ENCODE peak calls at places on chromosomes 4 and X, in eight cellular contexts. R is GM12864, D is HepG2, N is tibial artery, E is uterus, V is esophagus squamous epithelium, O is psoas muscle, J is fibroblast of lung. P is an unnamed sample.

GRCh38 chr4:117560329-117560728 is 474.0 kb upstream of the NDST3 start:
- DNase-seq in N (no peak), V (no peak), E (no peak), J (peak), R (no peak), D (no peak), O (no peak), P (peak)

GRCh38 chr4:189206953-189207352 is 733.7 kb upstream of the FRG1 start:
- DNase-seq in O (no peak), V (no peak), E (no peak), J (no peak), R (no peak), D (no peak), N (no peak), P (no peak)

GRCh38 chr4:39305902-39306677 is 60.1 kb downstream of the RFC1 start:
- DNase-seq in V (no peak), E (no peak), O (no peak), R (no peak), D (no peak), N (no peak), J (peak), P (no peak)

GRCh38 chrX:153878969-153879653 is 6.9 kb downstream of the L1CAM start:
- DNase-seq in V (no peak), N (no peak), R (no peak), E (no peak), J (no peak), O (no peak), D (no peak), P (no peak)

GRCh38 chrX:26651755-26652154 is 435.8 kb downstream of the MAGEB5 start:
- DNase-seq in D (no peak), E (no peak), N (no peak), V (no peak), O (no peak), J (no peak), R (no peak), P (no peak)

GRCh38 chrX:17521871-17522693 is 147.1 kb downstream of the NHS start:
- DNase-seq in E (peak), O (no peak), R (no peak), D (no peak), V (no peak), N (no peak), J (peak), P (peak)

GRCh38 chr4:129926936-129927335 is 831.0 kb downstream of the C4orf33 start:
- DNase-seq in R (no peak), N (no peak), O (no peak), J (no peak), E (no peak), V (no peak), D (no peak), P (no peak)

GRCh38 chr4:54032558-54033135 is 31.8 kb downstream of the CHIC2 start:
- DNase-seq in R (no peak), O (no peak), D (no peak), J (no peak), E (no peak), N (no peak), V (no peak), P (peak)

GRCh38 chr4:17232575-17233253 is 279.2 kb downstream of the QDPR start:
- DNase-seq in E (peak), J (peak), N (peak), R (no peak), V (no peak), D (no peak), O (no peak), P (peak)

GRCh38 chrX:14014526-14014925 is 15.2 kb downstream of the GEMIN8 start:
- DNase-seq in J (no peak), N (no peak), E (no peak), O (no peak), D (no peak), V (no peak), R (no peak), P (no peak)

GRCh38 chrX:102546818-102547493 is 30.4 kb upstream of the TMSB15A start:
- DNase-seq in N (no peak), V (no peak), E (no peak), R (no peak), O (no peak), D (no peak), J (no peak), P (no peak)

GRCh38 chr4:92809381-92809780 is 505.6 kb downstream of the GRID2 start:
- DNase-seq in D (no peak), J (no peak), E (no peak), R (no peak), O (no peak), V (no peak), N (no peak), P (no peak)

GRCh38 chr4:13523591-13524503 is 20.5 kb downstream of the NKX3-2 start:
- DNase-seq in O (no peak), N (no peak), E (no peak), J (no peak), D (no peak), R (no peak), V (no peak), P (no peak)

GRCh38 chr4:95080969-95081368 is 323.2 kb downstream of the BMPR1B start:
- DNase-seq in O (no peak), J (no peak), N (no peak), D (no peak), R (no peak), E (no peak), V (no peak), P (no peak)

GRCh38 chr4:44487341-44487740 is 38.7 kb upstream of the KCTD8 start:
- DNase-seq in D (no peak), O (no peak), N (no peak), V (no peak), J (no peak), E (no peak), R (no peak), P (no peak)

GRCh38 chrX:47651043-47651905 is 911 bp upstream of the ELK1 start:
- DNase-seq in N (no peak), E (no peak), D (no peak), R (no peak), O (no peak), V (no peak), J (no peak), P (no peak)

GRCh38 chrX:51440365-51440764 is 56.0 kb downstream of the NUDT11 start:
- DNase-seq in E (no peak), D (no peak), N (no peak), V (no peak), R (no peak), O (no peak), J (no peak), P (no peak)

GRCh38 chr4:29553842-29554241 is 1166.3 kb upstream of the PCDH7 start:
- DNase-seq in N (no peak), R (no peak), O (no peak), E (no peak), D (no peak), J (peak), V (no peak), P (peak)

GRCh38 chr4:157220026-157220881 is at the start of gene GRIA2:
- DNase-seq in V (no peak), R (no peak), O (peak), D (peak), J (peak), E (peak), N (no peak), P (peak)

GRCh38 chr4:155900402-155900801 is 3.1 kb upstream of the TDO2 start:
- DNase-seq in V (no peak), N (no peak), D (no peak), J (peak), R (no peak), E (no peak), O (no peak), P (peak)

GRCh38 chr4:93776386-93777080 is 52.0 kb upstream of the ATOH1 start:
- DNase-seq in V (no peak), N (no peak), D (no peak), R (no peak), O (no peak), J (peak), E (no peak), P (peak)

GRCh38 chrX:148135738-148136137 is 154.6 kb downstream of the FMR1NB start:
- DNase-seq in O (no peak), N (no peak), D (no peak), J (peak), R (no peak), E (no peak), V (no peak), P (peak)

GRCh38 chr4:10020871-10021676 is at the start of gene SLC2A9:
- DNase-seq in D (peak), E (no peak), N (peak), R (no peak), J (no peak), V (no peak), O (no peak), P (no peak)

GRCh38 chr4:101983835-101984234 is 193.3 kb downstream of the BANK1 start:
- DNase-seq in R (no peak), D (no peak), V (no peak), J (no peak), N (no peak), O (no peak), E (no peak), P (no peak)

GRCh38 chrX:154655786-154656185 is 2.4 kb upstream of the CTAG2 start:
- DNase-seq in R (no peak), O (no peak), J (no peak), D (no peak), E (no peak), N (no peak), V (no peak), P (no peak)

GRCh38 chrX:153875391-153876111 is 10.4 kb downstream of the L1CAM start:
- DNase-seq in E (peak), R (no peak), N (no peak), V (no peak), J (peak), D (no peak), O (peak), P (peak)

GRCh38 chr4:171759274-171759673 is 53.9 kb upstream of the GALNTL6 start:
- DNase-seq in O (no peak), V (no peak), E (no peak), D (peak), R (no peak), N (no peak), J (no peak), P (no peak)

GRCh38 chr4:5839332-5839731 is 53.6 kb downstream of the CRMP1 start:
- DNase-seq in E (no peak), D (no peak), N (no peak), V (no peak), R (no peak), J (no peak), O (no peak), P (no peak)

DNA sequence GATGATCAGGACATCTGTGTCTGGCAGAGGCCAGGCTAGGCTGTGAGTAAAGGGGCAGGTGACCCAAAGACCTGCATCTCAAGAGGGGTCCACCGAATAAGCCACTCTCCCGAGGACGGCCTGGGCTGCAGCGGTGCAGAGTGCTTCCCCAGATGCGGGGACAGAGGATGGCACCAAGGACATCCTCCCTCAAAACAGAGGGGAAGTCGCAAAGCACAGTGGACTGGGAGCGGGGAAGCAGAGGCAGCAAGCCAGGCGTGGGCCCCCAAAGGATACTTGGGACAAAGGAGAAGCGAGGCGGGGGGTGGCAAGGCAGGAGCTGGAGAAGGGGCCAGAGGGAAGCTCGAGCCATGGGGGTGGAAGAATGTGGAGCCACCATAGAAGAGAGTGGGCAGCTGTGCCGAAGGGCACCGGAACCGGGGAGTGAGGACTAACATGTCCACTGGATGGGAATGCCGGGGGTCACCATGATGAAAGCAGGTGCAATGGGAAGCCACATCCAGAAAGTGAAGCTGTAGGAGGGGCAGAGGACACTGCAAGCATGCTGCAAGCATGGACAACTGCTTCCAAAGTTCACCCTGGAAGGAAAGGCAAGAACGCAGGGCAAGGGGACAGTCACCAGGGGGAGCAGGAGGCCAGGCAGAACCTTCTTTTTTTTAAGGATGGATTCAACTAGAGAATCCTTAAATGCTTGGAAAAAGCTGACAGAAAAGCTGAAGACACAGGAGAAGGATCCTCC is 169.6 kb downstream of the AFAP1 start:
- DNase-seq in D (peak), R (no peak), J (no peak), N (no peak), V (no peak), E (no peak), O (no peak), P (no peak)
- TF ChIP-seq CTCF in D (peak), R (peak), J (peak), N (peak), V (no peak), E (peak), O (peak), P (peak)

GRCh38 chr4:123553733-123554132 is 157.1 kb downstream of the SPRY1 start:
- DNase-seq in R (no peak), V (no peak), N (no peak), E (no peak), O (no peak), J (no peak), D (peak), P (no peak)

GRCh38 chr4:123556526-123556925 is 159.9 kb downstream of the SPRY1 start:
- DNase-seq in E (no peak), O (no peak), R (no peak), N (no peak), D (no peak), J (no peak), V (no peak), P (no peak)

GRCh38 chr4:123555500-123556273 is 159.1 kb downstream of the SPRY1 start:
- DNase-seq in N (peak), E (peak), J (peak), D (peak), R (no peak), O (peak), V (peak), P (peak)

GRCh38 chr4:123554263-123554662 is 157.7 kb downstream of the SPRY1 start:
- DNase-seq in J (no peak), D (no peak), N (no peak), E (no peak), O (no peak), V (no peak), R (no peak), P (peak)

GRCh38 chr4:123554819-123555499 is 158.4 kb downstream of the SPRY1 start:
- DNase-seq in E (no peak), D (no peak), O (no peak), V (no peak), N (peak), J (no peak), R (no peak), P (no peak)
- H3K4me3 ChIP-seq in E (no peak), D (peak), O (peak), V (no peak), N (peak), J (no peak), R (no peak), P (no peak)

DNA sequence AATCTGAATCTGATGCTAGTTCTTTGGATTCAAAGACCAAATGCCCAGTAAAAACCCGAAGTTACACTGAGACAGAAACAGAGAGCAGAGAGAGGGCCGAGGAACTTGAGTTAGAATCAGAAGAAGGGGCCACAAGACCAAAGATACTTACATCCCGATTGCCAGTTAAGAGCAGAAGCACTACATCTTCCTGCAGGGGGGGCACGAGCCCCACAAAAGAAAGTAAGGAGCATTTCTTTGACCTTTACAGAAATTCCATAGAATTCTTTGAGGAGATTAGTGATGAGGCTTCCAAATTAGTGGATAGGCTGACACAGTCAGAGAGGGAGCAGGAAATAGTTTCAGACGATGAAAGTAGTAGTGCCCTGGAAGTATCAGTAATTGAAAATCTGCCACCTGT is 309.3 kb downstream of the ANK2 start:
- DNase-seq in J (no peak), D (no peak), R (no peak), O (no peak), E (no peak), N (no peak), V (no peak), P (no peak)
- TF ChIP-seq CTCF in J (no peak), D (peak), R (peak), O (no peak), E (no peak), N (no peak), V (no peak), P (peak)

GRCh38 chr4:8164687-8165086 is 6.1 kb upstream of the ABLIM2 start:
- DNase-seq in O (no peak), J (no peak), E (no peak), D (no peak), R (no peak), N (no peak), V (no peak), P (no peak)
- H3K4me3 ChIP-seq in O (no peak), J (no peak), E (no peak), D (no peak), R (no peak), N (no peak), V (no peak), P (no peak)

DNA sequence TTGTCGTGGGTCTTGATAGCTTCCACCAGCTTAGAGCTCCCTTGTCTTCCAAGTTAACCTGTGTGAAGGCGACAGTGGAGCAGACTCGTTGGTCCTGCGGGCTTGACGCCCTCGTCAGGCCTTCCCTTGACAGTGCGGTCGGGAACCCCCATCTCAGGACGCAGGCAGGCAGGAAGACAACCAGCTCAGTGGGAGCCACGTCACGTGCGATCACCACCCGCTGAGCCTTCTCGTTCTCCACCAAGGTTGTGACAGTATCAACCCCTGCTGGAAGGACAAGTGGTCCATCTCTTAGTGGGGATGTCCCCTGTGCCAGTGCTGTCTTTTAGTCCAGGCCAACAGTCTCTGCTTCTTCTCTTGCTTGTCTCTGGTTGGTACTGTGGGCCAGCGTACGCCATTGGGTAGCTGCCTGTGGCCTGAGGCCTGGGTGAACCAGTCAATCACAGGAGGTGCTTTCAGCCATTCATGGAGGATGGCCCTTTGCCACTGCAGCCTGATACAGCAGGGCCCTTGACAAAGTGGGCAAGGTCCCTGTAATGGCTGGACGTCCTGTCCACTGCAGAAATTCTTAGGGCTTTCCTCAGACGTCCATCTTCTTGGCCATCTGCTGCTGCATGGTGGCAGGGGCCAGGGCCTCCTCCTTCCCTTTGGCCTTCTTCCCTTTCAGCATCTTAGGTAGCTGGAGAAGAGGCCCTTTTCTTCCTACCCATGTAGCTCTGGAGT is 31.4 kb downstream of the RGS12 start:
- DNase-seq in V (no peak), O (no peak), E (no peak), D (no peak), R (no peak), J (no peak), N (no peak), P (no peak)
- TF ChIP-seq CTCF in V (no peak), O (no peak), E (no peak), D (no peak), R (no peak), J (no peak), N (no peak), P (no peak)

DNA sequence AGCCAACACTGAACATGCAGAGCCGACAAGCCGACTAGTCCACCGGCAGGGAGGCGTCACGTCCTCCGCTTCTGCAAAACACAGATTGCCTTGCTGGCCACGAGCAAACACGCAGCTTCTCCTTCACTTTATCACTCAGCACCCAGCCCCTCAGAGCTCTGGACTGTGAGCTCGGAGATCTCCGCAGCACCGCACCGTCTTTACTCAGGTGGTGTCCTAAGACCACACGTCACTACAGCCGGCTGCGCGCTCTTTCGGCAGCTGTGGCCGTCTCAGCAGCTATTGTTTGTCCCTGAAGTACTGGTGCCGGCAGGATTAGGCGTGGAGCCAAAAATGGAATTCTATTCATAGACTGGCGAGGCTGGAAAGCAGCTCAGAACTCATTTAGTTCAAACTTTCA is 72.0 kb downstream of the FAT1 start:
- DNase-seq in N (peak), O (peak), J (peak), E (no peak), D (no peak), V (no peak), R (no peak), P (peak)
- H3K4me3 ChIP-seq in N (peak), O (peak), J (no peak), E (no peak), D (no peak), V (no peak), R (no peak), P (peak)

DNA sequence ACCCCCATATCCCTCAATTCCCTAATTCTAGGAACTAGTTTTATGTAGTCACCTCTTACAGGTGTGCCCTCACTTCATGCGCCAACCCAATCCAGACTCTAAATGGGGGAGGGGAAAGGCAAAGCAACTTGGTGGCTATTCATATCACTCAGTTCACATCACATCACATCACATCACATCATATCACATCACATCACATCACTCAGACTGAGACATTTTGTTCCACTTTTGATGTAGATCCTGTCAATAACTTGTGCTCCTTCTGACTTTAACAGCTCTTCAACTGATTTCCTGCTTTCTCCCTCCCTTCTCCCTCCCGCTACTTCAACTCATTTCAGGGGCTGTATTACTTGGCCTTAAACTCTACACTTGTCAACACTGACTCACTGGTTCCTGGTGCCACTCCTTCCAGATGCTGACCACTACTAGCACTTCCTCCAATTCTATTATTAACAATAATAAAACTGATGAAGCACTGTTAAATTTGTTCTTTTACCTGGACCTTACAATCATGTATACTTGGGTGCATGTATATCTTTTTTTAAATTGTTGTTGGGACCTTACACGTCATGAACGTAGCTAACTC is 29.1 kb upstream of the PLS3 start:
- DNase-seq in D (no peak), V (no peak), J (peak), O (no peak), R (no peak), E (no peak), N (no peak), P (peak)
- TF ChIP-seq CTCF in D (no peak), V (no peak), J (no peak), O (no peak), R (no peak), E (no peak), N (no peak), P (no peak)